ENCODE peak calls at places on chromosomes 6 and 20, in five cellular contexts. One of them, this sample, is unnamed.
A peak's percentile ranks its signal among the peaks of the same experiment; 100 is the strongest.

GRCh38 chr6:155126727-155127439 is 131.8 kb downstream of the TIAM2 start:
- DNase-seq in CD8-positive, alpha-beta T cell: no peak
- DNase-seq in CD8-positive, alpha-beta memory T cell: no peak
- DNase-seq in pancreas: no peak
- DNase-seq in A673: no peak
- DNase-seq in this sample: peak; percentile 92

GRCh38 chr20:59300341-59301081 is at the start of gene EDN3:
- DNase-seq in CD8-positive, alpha-beta T cell: no peak
- DNase-seq in CD8-positive, alpha-beta memory T cell: no peak
- DNase-seq in pancreas: no peak
- DNase-seq in A673: no peak
- DNase-seq in this sample: peak; percentile 76

GRCh38 chr20:46491354-46491753 is 22.0 kb downstream of the ZNF334 start:
- DNase-seq in CD8-positive, alpha-beta T cell: no peak
- DNase-seq in CD8-positive, alpha-beta memory T cell: no peak
- DNase-seq in pancreas: no peak
- DNase-seq in A673: no peak
- DNase-seq in this sample: no peak

GRCh38 chr6:149170564-149171452 is 146.7 kb upstream of the TAB2 start:
- DNase-seq in CD8-positive, alpha-beta T cell: no peak
- DNase-seq in CD8-positive, alpha-beta memory T cell: no peak
- DNase-seq in pancreas: no peak
- DNase-seq in A673: peak; percentile 19
- DNase-seq in this sample: no peak

GRCh38 chr6:133504761-133505160 is 263.6 kb downstream of the EYA4 start:
- DNase-seq in CD8-positive, alpha-beta T cell: no peak
- DNase-seq in CD8-positive, alpha-beta memory T cell: no peak
- DNase-seq in pancreas: no peak
- DNase-seq in A673: no peak
- DNase-seq in this sample: no peak

GRCh38 chr6:7921071-7921470 is 10.5 kb upstream of the TXNDC5 start:
- DNase-seq in CD8-positive, alpha-beta T cell: no peak
- DNase-seq in CD8-positive, alpha-beta memory T cell: no peak
- DNase-seq in pancreas: no peak
- DNase-seq in A673: no peak
- DNase-seq in this sample: no peak

GRCh38 chr20:11047559-11047958 is 373.8 kb upstream of the JAG1 start:
- DNase-seq in CD8-positive, alpha-beta T cell: no peak
- DNase-seq in CD8-positive, alpha-beta memory T cell: no peak
- DNase-seq in pancreas: no peak
- DNase-seq in A673: no peak
- DNase-seq in this sample: no peak

GRCh38 chr6:157106487-157106886 is 216.8 kb downstream of the TMEM242 start:
- DNase-seq in CD8-positive, alpha-beta T cell: no peak
- DNase-seq in CD8-positive, alpha-beta memory T cell: no peak
- DNase-seq in pancreas: no peak
- DNase-seq in A673: no peak
- DNase-seq in this sample: peak; percentile 33

GRCh38 chr20:44861547-44862006 is 23.9 kb upstream of the YWHAB start:
- DNase-seq in CD8-positive, alpha-beta T cell: no peak
- DNase-seq in CD8-positive, alpha-beta memory T cell: no peak
- DNase-seq in pancreas: no peak
- DNase-seq in A673: no peak
- DNase-seq in this sample: no peak

GRCh38 chr20:14997791-14998190 is 660.4 kb upstream of the FLRT3 start:
- DNase-seq in CD8-positive, alpha-beta T cell: no peak
- DNase-seq in CD8-positive, alpha-beta memory T cell: no peak
- DNase-seq in pancreas: no peak
- DNase-seq in A673: no peak
- DNase-seq in this sample: peak; percentile 31

GRCh38 chr20:44909872-44910689 is at the start of gene PABPC1L:
- DNase-seq in CD8-positive, alpha-beta T cell: peak; percentile 46
- DNase-seq in CD8-positive, alpha-beta memory T cell: peak; percentile 69
- DNase-seq in pancreas: peak; percentile 85
- DNase-seq in A673: peak; percentile 73
- DNase-seq in this sample: peak; percentile 78

GRCh38 chr6:106509420-106510089 is 119.7 kb downstream of the RTN4IP1 start:
- DNase-seq in CD8-positive, alpha-beta T cell: no peak
- DNase-seq in CD8-positive, alpha-beta memory T cell: no peak
- DNase-seq in pancreas: no peak
- DNase-seq in A673: no peak
- DNase-seq in this sample: no peak

GRCh38 chr20:57991211-57991841 is 237.1 kb downstream of the ANKRD60 start:
- DNase-seq in CD8-positive, alpha-beta T cell: no peak
- DNase-seq in CD8-positive, alpha-beta memory T cell: no peak
- DNase-seq in pancreas: no peak
- DNase-seq in A673: peak; percentile 18
- DNase-seq in this sample: peak; percentile 50

GRCh38 chr6:35725721-35726438 is 11.0 kb upstream of the ARMC12 start:
- DNase-seq in CD8-positive, alpha-beta T cell: no peak
- DNase-seq in CD8-positive, alpha-beta memory T cell: no peak
- DNase-seq in pancreas: peak; percentile 55
- DNase-seq in A673: no peak
- DNase-seq in this sample: no peak

GRCh38 chr6:154960299-154960796 is 34.8 kb upstream of the TIAM2 start:
- DNase-seq in CD8-positive, alpha-beta T cell: no peak
- DNase-seq in CD8-positive, alpha-beta memory T cell: no peak
- DNase-seq in pancreas: no peak
- DNase-seq in A673: no peak
- DNase-seq in this sample: peak; percentile 20

GRCh38 chr6:1136856-1137255 is 175.0 kb upstream of the FOXQ1 start:
- DNase-seq in CD8-positive, alpha-beta T cell: no peak
- DNase-seq in CD8-positive, alpha-beta memory T cell: no peak
- DNase-seq in pancreas: no peak
- DNase-seq in A673: no peak
- DNase-seq in this sample: no peak

GRCh38 chr6:16049178-16049577 is 79.7 kb upstream of the MYLIP start:
- DNase-seq in CD8-positive, alpha-beta T cell: no peak
- DNase-seq in CD8-positive, alpha-beta memory T cell: no peak
- DNase-seq in pancreas: no peak
- DNase-seq in A673: no peak
- DNase-seq in this sample: no peak

GRCh38 chr6:92700411-92700810 is 718.9 kb downstream of the EPHA7 start:
- DNase-seq in CD8-positive, alpha-beta T cell: no peak
- DNase-seq in CD8-positive, alpha-beta memory T cell: no peak
- DNase-seq in pancreas: peak; percentile 10
- DNase-seq in A673: no peak
- DNase-seq in this sample: no peak

GRCh38 chr6:165616116-165616515 is 46.9 kb downstream of the PDE10A start:
- DNase-seq in CD8-positive, alpha-beta T cell: no peak
- DNase-seq in CD8-positive, alpha-beta memory T cell: no peak
- DNase-seq in pancreas: no peak
- DNase-seq in A673: peak; percentile 12
- DNase-seq in this sample: no peak

GRCh38 chr6:88730602-88731001 is 232.8 kb downstream of the RNGTT start:
- DNase-seq in CD8-positive, alpha-beta T cell: no peak
- DNase-seq in CD8-positive, alpha-beta memory T cell: no peak
- DNase-seq in pancreas: no peak
- DNase-seq in A673: no peak
- DNase-seq in this sample: peak; percentile 9

GRCh38 chr20:1920252-1920651 is 25.0 kb downstream of the SIRPA start:
- DNase-seq in CD8-positive, alpha-beta T cell: no peak
- DNase-seq in CD8-positive, alpha-beta memory T cell: no peak
- DNase-seq in pancreas: no peak
- DNase-seq in A673: no peak
- DNase-seq in this sample: no peak

GRCh38 chr20:62707981-62708521 is 585 bp upstream of the NTSR1 start:
- DNase-seq in CD8-positive, alpha-beta T cell: no peak
- DNase-seq in CD8-positive, alpha-beta memory T cell: no peak
- DNase-seq in pancreas: no peak
- DNase-seq in A673: peak; percentile 73
- DNase-seq in this sample: no peak

GRCh38 chr20:64010711-64011237 is 25.2 kb upstream of the C20orf204 start:
- DNase-seq in CD8-positive, alpha-beta T cell: no peak
- DNase-seq in CD8-positive, alpha-beta memory T cell: no peak
- DNase-seq in pancreas: no peak
- DNase-seq in A673: no peak
- DNase-seq in this sample: no peak
- H3K36me3 ChIP-seq in CD8-positive, alpha-beta T cell: peaks cover 49% of the 10 kb centered on the region
- H3K36me3 ChIP-seq in CD8-positive, alpha-beta memory T cell: peaks cover 46% of the 10 kb centered on the region
- H3K36me3 ChIP-seq in pancreas: peaks cover 11% of the 10 kb centered on the region
- H3K36me3 ChIP-seq in A673: peaks cover 42% of the 10 kb centered on the region
- H3K36me3 ChIP-seq in this sample: peaks cover 83% of the 10 kb centered on the region

DNA sequence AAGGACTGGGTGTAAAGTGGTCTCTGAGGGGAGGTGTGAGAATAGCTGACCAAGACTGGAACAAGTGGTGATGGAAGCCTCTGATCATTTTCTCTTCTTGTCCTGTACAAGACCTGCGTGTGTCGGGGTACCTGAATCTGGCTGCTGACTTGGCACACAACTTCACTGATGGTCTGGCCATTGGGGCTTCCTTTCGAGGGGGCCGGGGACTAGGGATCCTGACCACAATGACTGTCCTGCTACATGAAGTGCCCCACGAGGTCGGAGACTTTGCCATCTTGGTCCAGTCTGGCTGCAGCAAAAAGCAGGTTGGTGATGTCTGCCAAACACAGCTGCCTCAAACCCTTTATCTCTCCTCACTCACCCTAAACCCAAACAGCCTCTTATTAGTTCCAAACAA is 1.7 kb upstream of the HSD17B8 start:
- DNase-seq in CD8-positive, alpha-beta T cell: no peak
- DNase-seq in CD8-positive, alpha-beta memory T cell: no peak
- DNase-seq in pancreas: no peak
- DNase-seq in A673: no peak
- DNase-seq in this sample: no peak
- H3K4me1 ChIP-seq in CD8-positive, alpha-beta T cell: peaks cover 59% of the 10 kb centered on the region
- H3K4me1 ChIP-seq in CD8-positive, alpha-beta memory T cell: peaks cover 65% of the 10 kb centered on the region
- H3K4me1 ChIP-seq in pancreas: peaks cover 17% of the 10 kb centered on the region
- H3K4me1 ChIP-seq in A673: peaks cover 44% of the 10 kb centered on the region
- H3K4me1 ChIP-seq in this sample: peaks cover 14% of the 10 kb centered on the region

GRCh38 chr6:41098366-41098765 is 25.6 kb downstream of the NFYA start:
- DNase-seq in CD8-positive, alpha-beta T cell: no peak
- DNase-seq in CD8-positive, alpha-beta memory T cell: no peak
- DNase-seq in pancreas: no peak
- DNase-seq in A673: no peak
- DNase-seq in this sample: no peak
- H3K36me3 ChIP-seq in CD8-positive, alpha-beta T cell: peaks cover 57% of the 10 kb centered on the region
- H3K36me3 ChIP-seq in CD8-positive, alpha-beta memory T cell: peaks cover 61% of the 10 kb centered on the region
- H3K36me3 ChIP-seq in pancreas: peaks cover 15% of the 10 kb centered on the region
- H3K36me3 ChIP-seq in A673: peaks cover 72% of the 10 kb centered on the region
- H3K36me3 ChIP-seq in this sample: peaks cover 73% of the 10 kb centered on the region

GRCh38 chr6:44076366-44077200 is 50.7 kb downstream of the MRPL14 start:
- DNase-seq in CD8-positive, alpha-beta T cell: no peak
- DNase-seq in CD8-positive, alpha-beta memory T cell: no peak
- DNase-seq in pancreas: no peak
- DNase-seq in A673: peak; percentile 57
- DNase-seq in this sample: no peak
- H3K4me1 ChIP-seq in CD8-positive, alpha-beta T cell: peaks cover 19% of the 10 kb centered on the region
- H3K4me1 ChIP-seq in CD8-positive, alpha-beta memory T cell: peaks cover 17% of the 10 kb centered on the region
- H3K4me1 ChIP-seq in pancreas: peaks cover 11% of the 10 kb centered on the region
- H3K4me1 ChIP-seq in A673: peaks cover 44% of the 10 kb centered on the region
- H3K4me1 ChIP-seq in this sample: peaks cover 9% of the 10 kb centered on the region

This sample was measured in SJCRH30.